ENCODE peak calls at places on chromosomes 3 and 15, in five cellular contexts. Z is foreskin keratinocyte, L is mammary epithelial cell, P is fibroblast of pulmonary artery, N is AG09309. X is an unnamed sample.

GRCh38 chr3:183303725-183304124 is 50.7 kb downstream of the B3GNT5 start:
- DNase-seq in Z (no peak), L (no peak), P (no peak), N (no peak), X (no peak)

GRCh38 chr15:72037321-72037720 is 80.6 kb downstream of the MYO9A start:
- DNase-seq in Z (peak), L (peak), P (no peak), N (no peak), X (no peak)

GRCh38 chr15:70375006-70375409 is 277.3 kb upstream of the TLE3 start:
- DNase-seq in Z (peak), L (peak), P (peak), N (peak), X (peak)

GRCh38 chr15:48802867-48803266 is 8.0 kb downstream of the CEP152 start:
- DNase-seq in Z (peak), L (peak), P (peak), N (peak), X (peak)

GRCh38 chr3:20503394-20504082 is 317.5 kb upstream of the SGO1 start:
- DNase-seq in Z (no peak), L (no peak), P (no peak), N (no peak), X (no peak)

GRCh38 chr3:67610458-67610857 is 44.0 kb downstream of the SUCLG2 start:
- DNase-seq in Z (peak), L (peak), P (peak), N (no peak), X (peak)

GRCh38 chr3:37903734-37904133 is 42.1 kb downstream of the CTDSPL start:
- DNase-seq in Z (no peak), L (no peak), P (no peak), N (no peak), X (no peak)

GRCh38 chr15:51076898-51077564 is 17.7 kb downstream of the TNFAIP8L3 start:
- DNase-seq in Z (no peak), L (no peak), P (peak), N (no peak), X (no peak)

GRCh38 chr15:82875411-82876003 is 66.1 kb downstream of the WHAMM start:
- DNase-seq in Z (peak), L (peak), P (peak), N (no peak), X (peak)

GRCh38 chr3:108125550-108126071 is 34.8 kb upstream of the CD47 start:
- DNase-seq in Z (no peak), L (no peak), P (no peak), N (no peak), X (no peak)

GRCh38 chr3:13168391-13168790 is 95.2 kb upstream of the IQSEC1 start:
- DNase-seq in Z (no peak), L (no peak), P (no peak), N (no peak), X (no peak)

GRCh38 chr3:25856902-25857518 is 67.1 kb downstream of the OXSM start:
- DNase-seq in Z (no peak), L (peak), P (peak), N (peak), X (no peak)

GRCh38 chr3:185079620-185080019 is 73.2 kb downstream of the C3orf70 start:
- DNase-seq in Z (no peak), L (no peak), P (no peak), N (no peak), X (no peak)

GRCh38 chr15:41992151-41992802 is 19.9 kb upstream of the EHD4 start:
- DNase-seq in Z (no peak), L (no peak), P (no peak), N (no peak), X (no peak)

GRCh38 chr3:141114816-141115458 is 63.8 kb downstream of the SPSB4 start:
- DNase-seq in Z (no peak), L (no peak), P (no peak), N (no peak), X (no peak)

GRCh38 chr3:160577551-160578195 is 12.3 kb upstream of the KPNA4 start:
- DNase-seq in Z (no peak), L (peak), P (peak), N (peak), X (no peak)

GRCh38 chr3:157089455-157090221 is 70.3 kb downstream of the CCNL1 start:
- DNase-seq in Z (peak), L (peak), P (peak), N (no peak), X (no peak)

GRCh38 chr3:122493296-122493695 is 21.4 kb downstream of the KPNA1 start:
- DNase-seq in Z (peak), L (peak), P (peak), N (peak), X (no peak)

GRCh38 chr3:16506884-16507409 is 6.6 kb downstream of the RFTN1 start:
- DNase-seq in Z (no peak), L (no peak), P (no peak), N (no peak), X (no peak)

GRCh38 chr15:68930268-68931022 is at the start of gene SPESP1:
- DNase-seq in Z (no peak), L (no peak), P (peak), N (no peak), X (no peak)

GRCh38 chr3:40120816-40121215 is 188.7 kb upstream of the EIF1B start:
- DNase-seq in Z (no peak), L (peak), P (peak), N (no peak), X (peak)

GRCh38 chr3:151841801-151842200 is 27.9 kb downstream of the AADAC start:
- DNase-seq in Z (no peak), L (no peak), P (peak), N (no peak), X (no peak)

GRCh38 chr15:60408438-60409105 is 10.8 kb upstream of the ANXA2 start:
- DNase-seq in Z (peak), L (peak), P (peak), N (no peak), X (no peak)

GRCh38 chr3:133230191-133230590 is 169.7 kb upstream of the BFSP2 start:
- DNase-seq in Z (no peak), L (no peak), P (peak), N (no peak), X (no peak)

GRCh38 chr3:186888569-186888968 is 41.8 kb upstream of the ST6GAL1 start:
- DNase-seq in Z (no peak), L (no peak), P (no peak), N (no peak), X (no peak)

DNA sequence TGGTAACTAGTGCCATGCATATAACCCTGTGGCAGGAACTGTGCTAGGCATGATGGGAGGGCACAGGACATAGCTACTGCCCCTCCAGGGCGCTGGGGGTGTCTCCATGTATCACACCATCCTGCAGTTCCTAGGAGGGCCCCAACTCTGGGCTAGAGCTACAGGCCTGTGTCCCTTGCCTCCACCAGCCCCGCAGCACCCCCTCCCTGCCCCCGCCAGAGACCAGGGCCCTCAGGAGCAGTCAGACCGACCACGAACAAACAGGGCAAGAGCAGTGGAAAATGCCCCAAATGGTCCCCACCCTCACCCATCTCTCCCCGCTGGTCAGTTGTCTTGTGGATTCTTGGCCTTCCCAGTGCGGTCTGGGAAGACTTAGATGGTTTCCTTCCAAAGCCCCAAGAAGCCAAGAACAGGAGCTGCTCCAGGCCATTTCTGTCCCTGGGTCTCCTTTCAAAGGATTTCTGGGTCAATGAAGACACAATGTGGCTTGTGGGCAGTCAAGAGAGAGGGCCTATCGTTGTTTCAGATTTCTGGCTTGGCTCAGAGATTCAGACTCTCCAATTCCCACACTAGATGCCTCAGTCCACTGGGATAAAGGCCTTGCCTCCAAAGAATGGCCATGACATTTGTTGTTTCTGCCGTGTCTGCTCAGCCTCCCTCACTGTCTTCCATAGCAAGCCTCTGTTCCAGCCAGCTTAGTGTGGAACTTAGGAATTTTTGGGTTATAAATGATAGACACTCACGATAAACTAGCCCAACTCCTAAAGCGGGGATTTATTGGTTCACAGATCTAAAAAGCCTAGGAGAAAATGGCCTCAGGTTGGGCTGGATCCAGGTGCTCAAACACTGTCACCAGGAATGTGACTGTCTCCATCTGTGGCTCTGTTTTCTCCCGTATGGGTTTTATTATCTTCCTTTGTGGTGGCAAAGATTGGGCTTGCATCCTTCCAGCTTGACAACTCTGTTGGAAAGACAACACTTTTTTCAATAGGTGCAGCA is 80.6 kb downstream of the LSM3 start:
- DNase-seq in Z (no peak), L (no peak), P (no peak), N (no peak), X (no peak)
- TF ChIP-seq CTCF in Z (no peak), L (no peak), P (no peak), N (no peak), X (no peak)

GRCh38 chr15:80240261-80240660 is 11.8 kb downstream of the CTXND1 start:
- DNase-seq in Z (no peak), L (no peak), P (no peak), N (no peak), X (no peak)

GRCh38 chr15:80231371-80231770 is 20.6 kb downstream of the CTXND1 start:
- DNase-seq in Z (no peak), L (no peak), P (no peak), N (no peak), X (no peak)

GRCh38 chr15:80228959-80229610 is 22.9 kb downstream of the CTXND1 start:
- DNase-seq in Z (no peak), L (peak), P (peak), N (no peak), X (peak)

GRCh38 chr15:80233511-80234080 is 18.4 kb downstream of the CTXND1 start:
- DNase-seq in Z (no peak), L (no peak), P (no peak), N (no peak), X (no peak)

DNA sequence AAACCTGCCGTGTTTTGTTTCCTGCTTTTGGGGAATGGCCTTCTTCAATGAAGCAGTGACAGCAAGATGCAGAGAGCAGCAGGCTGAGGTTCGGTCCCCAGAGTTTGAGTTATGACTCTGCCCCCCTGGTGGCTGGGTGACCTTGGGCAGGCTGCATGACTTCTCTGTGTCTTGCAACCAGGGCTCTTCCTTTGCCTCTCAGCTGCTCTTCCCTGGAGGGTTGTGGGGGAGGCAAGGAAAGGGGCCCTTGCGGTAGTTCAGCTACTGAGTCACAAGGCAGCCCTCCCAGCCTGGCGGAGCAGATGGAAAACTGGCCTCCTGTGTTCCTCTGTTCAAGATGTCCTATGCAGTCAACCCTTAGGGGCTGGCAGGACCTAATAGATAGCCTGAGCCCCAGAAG is 17.1 kb downstream of the CTXND1 start:
- DNase-seq in Z (no peak), L (peak), P (peak), N (no peak), X (no peak)
- TF ChIP-seq CTCF in Z (peak), L (peak), P (peak), N (peak), X (peak)

DNA sequence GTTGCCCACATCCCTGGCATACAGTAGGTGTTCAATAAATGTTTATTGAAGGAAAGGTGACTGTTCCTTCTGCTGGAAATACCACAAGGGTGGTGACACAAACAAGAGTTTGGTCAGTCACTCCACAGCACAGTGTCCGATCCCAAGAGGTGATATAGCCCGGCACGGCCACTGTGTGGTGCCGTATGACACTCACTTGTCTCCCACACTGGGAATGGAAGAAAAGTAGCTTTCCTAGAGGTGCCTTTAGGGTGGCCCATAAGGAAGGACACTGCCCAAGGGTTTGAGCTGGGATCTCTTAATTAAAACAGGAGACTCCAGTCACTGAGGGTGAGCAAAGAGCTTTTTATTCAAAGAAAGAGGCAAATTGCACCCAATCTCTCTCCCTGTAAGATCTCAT is 40.5 kb downstream of the TGM4 start:
- DNase-seq in Z (no peak), L (no peak), P (peak), N (no peak), X (no peak)
- TF ChIP-seq CTCF in Z (peak), L (peak), P (peak), N (peak), X (peak)

GRCh38 chr3:172307143-172307560 is 141.1 kb downstream of the GHSR start:
- DNase-seq in Z (no peak), L (peak), P (peak), N (no peak), X (no peak)
- TF ChIP-seq CTCF in Z (no peak), L (no peak), P (no peak), N (no peak), X (no peak)

DNA sequence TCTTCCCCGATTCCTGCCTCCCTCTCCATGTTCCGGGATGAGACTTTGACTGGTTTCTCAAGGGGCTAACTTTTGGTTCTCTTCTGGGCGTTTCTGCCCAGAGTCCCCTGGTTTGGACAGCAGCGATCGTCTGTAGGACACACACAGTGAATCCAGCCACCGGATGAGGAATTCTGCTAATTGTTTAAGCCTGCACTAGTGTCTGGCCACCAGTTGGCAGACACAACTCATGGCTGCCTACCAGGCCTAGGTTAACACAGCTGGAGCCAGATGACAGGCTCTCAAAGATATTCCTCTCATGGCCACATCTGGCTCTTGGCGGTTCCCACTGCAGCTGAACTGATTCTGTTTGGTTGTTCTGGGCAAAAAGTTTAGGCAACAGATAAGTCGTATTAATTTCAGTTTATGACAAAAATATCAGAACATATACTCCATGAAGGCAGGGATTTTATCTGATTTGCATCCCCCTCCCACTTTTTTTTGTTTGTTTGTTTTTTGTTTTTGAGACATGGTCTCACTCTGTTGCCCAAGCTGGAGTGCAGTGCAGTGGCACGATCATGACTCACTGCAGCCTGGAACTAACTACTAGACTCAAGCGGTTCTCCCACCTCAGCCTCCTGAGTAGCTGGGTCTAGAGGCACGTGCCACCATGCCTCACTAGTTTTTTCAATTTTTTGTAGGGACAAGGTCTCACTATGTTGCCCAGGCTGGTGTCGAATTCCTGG is 272.8 kb downstream of the FOXP1 start:
- DNase-seq in Z (no peak), L (peak), P (peak), N (peak), X (no peak)
- TF ChIP-seq CTCF in Z (no peak), L (no peak), P (peak), N (peak), X (no peak)

DNA sequence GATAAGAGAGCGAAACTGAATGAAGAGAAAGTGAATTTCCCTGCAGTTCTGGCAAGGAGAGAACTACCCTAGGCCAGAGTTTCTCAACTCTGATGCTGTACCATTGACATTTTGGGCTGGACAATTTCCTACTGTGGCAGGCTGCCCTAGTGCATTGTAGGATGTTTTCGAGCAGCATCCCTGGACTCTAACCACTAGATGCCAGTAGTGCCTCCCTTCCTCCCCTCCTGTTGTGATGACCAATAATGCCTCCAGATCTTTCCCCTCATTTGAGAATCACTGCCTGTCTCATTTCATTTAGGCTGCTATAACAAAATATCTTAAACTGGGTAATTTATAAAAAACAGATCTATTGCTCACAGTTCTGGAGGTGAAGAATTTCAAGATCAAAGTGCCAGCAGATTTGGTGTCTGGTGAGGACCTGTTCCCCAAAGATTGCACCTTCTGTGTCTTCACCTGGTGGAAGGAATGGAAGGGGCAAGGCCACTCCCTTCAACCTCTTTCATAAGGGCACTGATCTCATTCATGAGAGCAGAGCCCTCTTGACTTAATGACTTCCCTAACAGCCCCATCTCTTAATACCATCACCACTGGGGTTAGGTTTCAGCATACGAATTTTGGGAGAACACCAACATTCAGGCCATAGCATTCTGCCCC is 188.9 kb upstream of the MEIS2 start:
- DNase-seq in Z (no peak), L (peak), P (peak), N (no peak), X (no peak)
- TF ChIP-seq CTCF in Z (peak), L (no peak), P (peak), N (no peak), X (peak)

GRCh38 chr15:91054791-91055190 is 32.4 kb upstream of the VPS33B start:
- DNase-seq in Z (no peak), L (no peak), P (no peak), N (no peak), X (no peak)

GRCh38 chr15:91051248-91051647 is 28.9 kb upstream of the VPS33B start:
- DNase-seq in Z (no peak), L (no peak), P (no peak), N (no peak), X (no peak)

GRCh38 chr15:91050128-91050455 is 27.7 kb upstream of the VPS33B start:
- DNase-seq in Z (no peak), L (no peak), P (no peak), N (no peak), X (no peak)

GRCh38 chr15:91055548-91056331 is 33.3 kb upstream of the VPS33B start:
- DNase-seq in Z (peak), L (peak), P (peak), N (peak), X (peak)
- TF ChIP-seq CTCF in Z (peak), L (peak), P (peak), N (peak), X (peak)

GRCh38 chr15:89496155-89497098 is at the start of gene RHCG:
- DNase-seq in Z (no peak), L (peak), P (peak), N (no peak), X (peak)
- TF ChIP-seq CTCF in Z (peak), L (peak), P (peak), N (peak), X (peak)

GRCh38 chr3:52281980-52282801 is 3.7 kb upstream of the WDR82 start:
- DNase-seq in Z (no peak), L (no peak), P (no peak), N (no peak), X (no peak)

GRCh38 chr3:52278510-52279069 is at the start of gene WDR82:
- DNase-seq in Z (peak), L (peak), P (peak), N (peak), X (no peak)

GRCh38 chr3:52280046-52280445 is 1.6 kb upstream of the WDR82 start:
- DNase-seq in Z (no peak), L (peak), P (peak), N (no peak), X (no peak)

GRCh38 chr3:52277071-52277964 is 1.1 kb downstream of the WDR82 start:
- DNase-seq in Z (no peak), L (peak), P (peak), N (no peak), X (no peak)

DNA sequence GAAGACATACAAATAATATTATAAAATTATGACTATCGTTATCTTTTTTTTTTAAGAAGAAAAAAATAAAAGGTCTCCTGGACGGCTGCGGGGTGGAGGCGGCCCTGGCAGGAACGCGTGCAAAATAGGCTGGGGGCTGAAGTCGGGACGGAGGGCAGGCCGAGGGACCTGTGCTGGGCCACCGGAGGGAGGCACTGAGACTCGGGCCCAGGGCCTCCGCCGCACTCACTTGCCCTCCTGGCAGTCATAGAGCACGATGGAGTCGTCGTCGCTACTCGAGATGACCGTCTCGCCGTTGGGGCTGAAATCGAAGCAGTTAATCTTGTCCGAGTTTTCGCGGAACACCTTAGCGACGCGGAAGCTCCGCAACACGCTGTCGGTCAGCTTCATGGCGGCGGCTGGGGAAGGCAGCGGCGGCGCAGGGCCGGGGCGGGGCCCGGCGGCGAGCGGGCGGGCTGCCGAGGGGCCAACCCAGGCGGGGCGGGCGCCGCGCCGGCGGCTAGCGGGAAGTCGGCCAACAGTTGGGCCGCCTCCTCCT is 408 bp downstream of the WDR82 start:
- DNase-seq in Z (peak), L (no peak), P (peak), N (no peak), X (no peak)
- TF ChIP-seq CTCF in Z (peak), L (peak), P (peak), N (peak), X (peak)

GRCh38 chr3:194006102-194006501 is 129.8 kb upstream of the HES1 start:
- DNase-seq in Z (no peak), L (no peak), P (no peak), N (no peak), X (no peak)
- TF ChIP-seq CTCF in Z (peak), L (no peak), P (no peak), N (no peak), X (no peak)

X was measured in kidney epithelial cell.